ENCODE peak calls at places on chromosome 14, in eight cellular contexts. D is lower leg skin, B is spleen, O is fibroblast of lung, F is colonic mucosa, A is IMR-90, E is endothelial cell, H is mammary epithelial cell. C is an unnamed sample.

GRCh38 chr14:98226411-98226810 is 1045.6 kb downstream of the BCL11B start:
- DNase-seq in D (no peak), B (no peak), O (no peak), F (no peak), A (no peak), E (no peak), H (no peak), C (no peak)

GRCh38 chr14:85536835-85537195 is 6.9 kb downstream of the FLRT2 start:
- DNase-seq in D (no peak), B (no peak), O (peak; percentile 50), F (no peak), A (peak; percentile 53), E (no peak), H (no peak), C (no peak)

GRCh38 chr14:36520601-36521525 is 831 bp upstream of the NKX2-1 start:
- DNase-seq in D (no peak), B (peak; percentile 76), O (peak; percentile 11), F (peak; percentile 46), A (peak; percentile 2), E (peak; percentile 71), H (peak; percentile 30), C (no peak)

GRCh38 chr14:49623941-49624806 is 3.6 kb downstream of the MGAT2 start:
- DNase-seq in D (no peak), B (no peak), O (no peak), F (peak; percentile 36), A (no peak), E (no peak), H (peak; percentile 81), C (no peak)

GRCh38 chr14:58944226-58944769 is 244.2 kb upstream of the DAAM1 start:
- DNase-seq in D (no peak), B (no peak), O (no peak), F (peak; percentile 85), A (no peak), E (no peak), H (no peak), C (no peak)

GRCh38 chr14:77630111-77630510 is 13.7 kb upstream of the SPTLC2 start:
- DNase-seq in D (no peak), B (no peak), O (no peak), F (no peak), A (no peak), E (no peak), H (no peak), C (no peak)

GRCh38 chr14:74733241-74733640 is 20.3 kb downstream of the FCF1 start:
- DNase-seq in D (no peak), B (no peak), O (no peak), F (no peak), A (no peak), E (no peak), H (no peak), C (no peak)

GRCh38 chr14:58151701-58152568 is at the start of gene ARMH4:
- DNase-seq in D (peak; percentile 71), B (peak; percentile 89), O (peak; percentile 76), F (peak; percentile 89), A (peak; percentile 70), E (peak; percentile 75), H (peak; percentile 73), C (peak; percentile 60)

GRCh38 chr14:75299576-75299975 is 20.9 kb downstream of the FOS start:
- DNase-seq in D (no peak), B (no peak), O (no peak), F (no peak), A (no peak), E (no peak), H (no peak), C (no peak)

GRCh38 chr14:33859306-33859705 is 91.6 kb downstream of the EGLN3 start:
- DNase-seq in D (no peak), B (no peak), O (no peak), F (no peak), A (no peak), E (no peak), H (no peak), C (no peak)

GRCh38 chr14:65847065-65847847 is 434.7 kb downstream of the FUT8 start:
- DNase-seq in D (no peak), B (no peak), O (no peak), F (peak; percentile 23), A (no peak), E (no peak), H (no peak), C (no peak)

GRCh38 chr14:52188381-52188780 is 79.1 kb upstream of the PTGDR start:
- DNase-seq in D (no peak), B (no peak), O (no peak), F (no peak), A (no peak), E (no peak), H (no peak), C (no peak)

GRCh38 chr14:56181666-56182065 is 63.5 kb downstream of the PELI2 start:
- DNase-seq in D (no peak), B (no peak), O (no peak), F (no peak), A (peak; percentile 36), E (no peak), H (no peak), C (no peak)

GRCh38 chr14:30550335-30550734 is 8.6 kb upstream of the G2E3 start:
- DNase-seq in D (no peak), B (no peak), O (no peak), F (no peak), A (peak; percentile 67), E (no peak), H (peak; percentile 65), C (no peak)

DNA sequence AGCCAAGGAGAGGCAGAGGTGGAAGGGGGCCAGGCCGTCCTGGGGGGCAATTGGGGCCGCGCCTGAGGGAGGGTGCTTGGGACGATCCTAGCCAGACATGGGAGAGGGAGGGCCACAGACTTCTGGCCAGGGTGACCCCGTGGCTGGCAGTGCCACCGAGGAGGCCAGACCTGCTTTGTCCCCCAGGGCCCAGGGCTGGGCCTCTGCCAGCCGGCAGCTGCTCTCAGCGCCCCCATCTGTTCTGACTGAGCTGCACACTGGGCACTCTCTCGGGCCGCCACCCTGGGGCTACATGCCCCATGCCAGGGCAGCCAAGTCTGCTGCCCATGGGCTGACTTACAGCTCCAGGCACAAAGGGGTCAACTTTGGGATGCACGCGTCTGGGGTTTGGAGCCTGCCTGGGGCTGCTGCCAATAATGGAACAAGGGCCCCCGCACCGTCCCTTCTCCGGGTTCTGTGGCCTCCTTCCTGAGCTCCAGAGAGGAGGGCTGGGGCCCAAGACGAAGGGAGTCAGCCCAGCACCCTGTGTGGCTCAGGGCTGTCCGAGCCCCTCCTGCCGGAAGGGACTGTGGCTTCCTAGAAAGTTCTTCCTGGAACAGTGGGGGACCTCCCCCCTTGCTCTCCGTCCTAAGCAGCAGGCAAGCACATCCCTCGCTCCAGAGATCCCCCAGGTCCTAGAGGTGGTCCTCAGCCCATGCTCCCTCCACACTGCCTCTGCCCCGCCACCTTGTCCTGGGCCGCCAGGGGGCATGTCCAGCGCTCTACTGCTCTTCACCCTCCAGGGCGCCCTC is 1.1 kb downstream of the ADSS1 start:
- DNase-seq in D (no peak), B (no peak), O (peak; percentile 63), F (no peak), A (no peak), E (peak; percentile 50), H (no peak), C (no peak)
- TF ChIP-seq CTCF in D (no peak), B (no peak), O (peak; percentile 47), F (no peak), A (peak; percentile 34), E (no peak), H (peak; percentile 13), C (no peak)

DNA sequence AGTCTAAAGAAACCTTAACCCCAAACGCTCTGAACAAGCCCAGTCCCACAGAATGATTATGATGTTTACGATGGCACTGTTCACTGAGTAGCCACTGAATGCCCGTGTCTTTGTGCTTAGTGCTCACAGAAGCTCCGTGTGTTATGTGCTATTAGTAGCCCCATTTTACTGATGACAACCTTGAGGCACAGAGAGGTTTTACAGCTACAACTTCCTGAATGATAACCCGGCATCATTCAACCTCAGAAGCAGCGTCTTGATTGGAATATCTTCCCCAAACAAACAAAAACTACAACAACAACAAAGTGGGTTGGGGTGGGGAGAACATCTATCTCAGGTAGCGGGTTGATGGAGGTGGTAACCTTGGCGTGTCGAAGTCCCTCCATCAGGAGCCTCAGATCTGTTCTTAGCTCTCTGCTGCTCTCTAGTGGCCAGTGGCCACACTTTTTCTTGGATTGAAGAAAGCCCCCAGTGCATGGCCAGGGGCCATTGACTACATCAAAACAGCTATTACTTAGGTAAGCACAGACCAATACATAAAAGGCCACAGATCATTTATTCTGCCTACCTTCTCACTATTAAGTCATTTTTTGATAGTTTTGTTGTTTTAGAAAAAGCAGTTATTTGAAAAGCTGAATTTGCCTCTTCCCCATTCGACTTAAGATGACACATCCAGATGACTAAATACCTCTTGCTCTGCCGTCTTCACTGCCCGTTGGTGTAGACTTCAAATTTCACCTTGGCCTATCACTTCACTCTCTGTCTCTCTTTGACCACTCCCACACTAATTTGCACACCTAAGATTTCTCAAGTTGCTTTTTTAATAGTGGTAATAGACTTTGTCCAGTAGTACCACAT is 376.9 kb downstream of the GALC start:
- DNase-seq in D (no peak), B (no peak), O (peak; percentile 34), F (peak; percentile 29), A (peak; percentile 19), E (peak; percentile 79), H (peak; percentile 37), C (no peak)
- TF ChIP-seq CTCF in D (no peak), B (peak; percentile 70), O (peak; percentile 60), F (peak; percentile 35), A (peak; percentile 55), E (peak; percentile 79), H (peak; percentile 75), C (no peak)

GRCh38 chr14:102507891-102508312 is 1.7 kb downstream of the ANKRD9 start:
- DNase-seq in D (no peak), B (no peak), O (no peak), F (no peak), A (no peak), E (no peak), H (no peak), C (no peak)
- TF ChIP-seq CTCF in D (no peak), B (no peak), O (no peak), F (peak; percentile 12), A (no peak), E (no peak), H (peak; percentile 40), C (no peak)

GRCh38 chr14:23360496-23360895 is 4.5 kb downstream of the EFS start:
- DNase-seq in D (no peak), B (peak; percentile 64), O (no peak), F (no peak), A (no peak), E (no peak), H (no peak), C (no peak)
- TF ChIP-seq CTCF in D (no peak), B (no peak), O (no peak), F (no peak), A (peak; percentile 9), E (no peak), H (no peak), C (no peak)

DNA sequence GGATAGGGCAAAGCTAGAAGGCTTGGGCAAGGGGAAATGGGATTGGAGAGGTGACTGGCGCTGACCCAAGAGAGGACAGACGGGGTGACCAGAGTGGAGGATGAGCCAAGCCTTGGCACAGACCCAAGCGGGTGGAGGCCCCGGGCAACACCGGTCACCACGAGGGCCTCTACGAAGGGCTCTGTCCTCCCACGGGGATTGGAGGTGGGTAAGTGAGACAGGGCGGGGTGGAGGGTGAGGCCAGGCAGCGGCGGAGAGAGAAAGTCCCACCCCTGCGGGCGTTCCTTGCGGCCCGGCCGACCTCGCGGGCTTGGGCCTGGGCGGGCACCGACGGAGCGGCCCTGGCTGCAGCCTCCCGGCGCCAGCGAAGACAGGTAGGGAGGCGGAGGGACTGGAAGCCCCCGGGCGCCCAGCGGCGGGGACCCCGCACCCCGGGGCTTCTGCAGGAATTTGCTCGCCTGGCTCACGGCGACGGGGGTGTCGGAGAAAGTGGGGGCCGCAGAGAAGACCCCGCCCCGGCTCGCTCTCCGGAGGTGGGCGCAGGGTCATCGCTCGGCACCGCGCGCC is at the start of gene PAPLN:
- DNase-seq in D (no peak), B (peak; percentile 74), O (peak; percentile 25), F (peak; percentile 65), A (no peak), E (no peak), H (peak; percentile 20), C (no peak)
- TF ChIP-seq CTCF in D (no peak), B (no peak), O (no peak), F (no peak), A (no peak), E (no peak), H (no peak), C (no peak)

C was measured in activated B cell treated with CpG ODN at 0.5 μM for 24 hours.